ENCODE peak calls at places on chromosomes 1 and 21, in five cellular contexts. N is lower lobe of right lung; Q is OCI-LY7; S is AG04449; R is CD8-positive, alpha-beta T cell. W is an unnamed sample.

GRCh38 chr21:45466330-45467220 is 61.6 kb downstream of the COL18A1 start:
- DNase-seq in Q (no peak), R (no peak), N (no peak), S (no peak), W (no peak)

GRCh38 chr1:227544067-227544655 is 19.2 kb upstream of the ZNF678 start:
- DNase-seq in R (no peak), N (no peak), Q (no peak), S (no peak), W (no peak)

GRCh38 chr21:45894107-45894810 is 87.3 kb upstream of the COL6A1 start:
- DNase-seq in Q (no peak), R (no peak), N (peak; percentile 34), S (no peak), W (peak; percentile 74)

GRCh38 chr21:38434913-38435533 is 63.3 kb downstream of the ERG start:
- DNase-seq in R (no peak), Q (no peak), N (no peak), S (no peak), W (peak; percentile 56)

GRCh38 chr1:234683856-234684632 is 74.1 kb upstream of the IRF2BP2 start:
- DNase-seq in S (no peak), N (peak; percentile 75), Q (no peak), R (no peak), W (peak; percentile 88)

GRCh38 chr1:167196185-167196584 is 24.5 kb upstream of the POU2F1 start:
- DNase-seq in Q (no peak), N (no peak), R (no peak), S (no peak), W (peak; percentile 29)

GRCh38 chr21:29520146-29520545 is 221.4 kb downstream of the BACH1 start:
- DNase-seq in S (no peak), N (no peak), Q (no peak), R (no peak), W (peak; percentile 27)

GRCh38 chr1:211332036-211332616 is 5.5 kb downstream of the TRAF5 start:
- DNase-seq in R (no peak), S (no peak), Q (no peak), N (no peak), W (no peak)

GRCh38 chr1:84174051-84174556 is 30.0 kb downstream of the PRKACB start:
- DNase-seq in R (no peak), S (no peak), Q (no peak), N (no peak), W (peak; percentile 72)

GRCh38 chr1:30852026-30852425 is 56.5 kb downstream of the SDC3 start:
- DNase-seq in N (peak; percentile 89), Q (no peak), S (no peak), R (no peak), W (peak; percentile 94)

GRCh38 chr1:16249838-16250241 is 12.9 kb upstream of the CPLANE2 start:
- DNase-seq in S (peak; percentile 7), Q (no peak), N (no peak), R (no peak), W (peak; percentile 92)

GRCh38 chr1:207282496-207283380 is 38.7 kb upstream of the CD55 start:
- DNase-seq in N (no peak), S (no peak), R (no peak), Q (no peak), W (peak; percentile 18)

GRCh38 chr1:25022361-25023189 is 92.5 kb upstream of the RUNX3 start:
- DNase-seq in Q (peak; percentile 86), S (peak; percentile 94), N (peak; percentile 83), R (peak; percentile 91), W (peak; percentile 96)

GRCh38 chr1:41613646-41614592 is 129.4 kb upstream of the EDN2 start:
- DNase-seq in N (no peak), R (no peak), Q (no peak), S (no peak), W (peak; percentile 83)

GRCh38 chr1:84687703-84688460 is 2.4 kb downstream of the SSX2IP start:
- DNase-seq in S (peak; percentile 53), Q (peak; percentile 19), N (no peak), R (no peak), W (no peak)

GRCh38 chr1:157496121-157496526 is 56.2 kb downstream of the FCRL5 start:
- DNase-seq in R (no peak), S (no peak), Q (peak; percentile 82), N (no peak), W (peak; percentile 46)

GRCh38 chr1:41810446-41810845 is 108.3 kb downstream of the HIVEP3 start:
- DNase-seq in N (no peak), S (no peak), Q (peak; percentile 46), R (no peak), W (peak; percentile 61)

GRCh38 chr1:36014722-36015220 is 69.1 kb upstream of the TEKT2 start:
- DNase-seq in N (no peak), Q (no peak), S (no peak), R (no peak), W (peak; percentile 65)

GRCh38 chr1:145997156-145998023 is 1.0 kb upstream of the TXNIP start:
- DNase-seq in Q (peak; percentile 75), R (no peak), N (peak; percentile 71), S (no peak), W (no peak)

GRCh38 chr1:115031595-115031994 is 2.0 kb downstream of the TSHB start:
- DNase-seq in R (no peak), N (no peak), S (no peak), Q (no peak), W (no peak)

GRCh38 chr21:28283652-28284490 is 708.8 kb downstream of the LTN1 start:
- DNase-seq in R (no peak), Q (no peak), N (no peak), S (peak; percentile 85), W (peak; percentile 98)

GRCh38 chr1:153626929-153627796 is at the start of gene S100A13:
- DNase-seq in R (no peak), Q (peak; percentile 67), N (peak; percentile 82), S (peak; percentile 70), W (peak; percentile 96)

GRCh38 chr1:12032141-12032710 is 12.9 kb downstream of the MIIP start:
- DNase-seq in Q (no peak), N (peak; percentile 76), R (no peak), S (no peak), W (no peak)

GRCh38 chr1:97797403-97798183 is 123.2 kb downstream of the DPYD start:
- DNase-seq in R (no peak), Q (no peak), N (no peak), S (no peak), W (peak; percentile 57)

GRCh38 chr1:164641353-164641730 is 82.4 kb downstream of the PBX1 start:
- DNase-seq in S (no peak), N (no peak), R (no peak), Q (no peak), W (no peak)

GRCh38 chr21:42865361-42866160 is 13.8 kb downstream of the WDR4 start:
- DNase-seq in R (no peak), N (peak; percentile 92), Q (no peak), S (no peak), W (no peak)

GRCh38 chr21:14766241-14766640 is 220.1 kb upstream of the SAMSN1 start:
- DNase-seq in R (no peak), N (no peak), S (no peak), Q (peak; percentile 6), W (no peak)

GRCh38 chr1:68889471-68889870 is 392.6 kb upstream of the DEPDC1 start:
- DNase-seq in R (no peak), S (no peak), N (no peak), Q (no peak), W (no peak)

GRCh38 chr1:53014791-53015507 is 47.1 kb upstream of the PODN start:
- DNase-seq in N (peak; percentile 73), Q (peak; percentile 95), S (peak; percentile 60), R (peak; percentile 51), W (peak; percentile 91)

GRCh38 chr1:229368347-229368746 is 25.5 kb upstream of the CCSAP start:
- DNase-seq in N (no peak), S (no peak), R (no peak), Q (no peak), W (no peak)

GRCh38 chr1:229373395-229373794 is 30.5 kb upstream of the CCSAP start:
- DNase-seq in S (no peak), N (no peak), R (no peak), Q (no peak), W (no peak)

GRCh38 chr1:229372251-229372650 is 29.4 kb upstream of the CCSAP start:
- DNase-seq in Q (no peak), N (no peak), S (no peak), R (no peak), W (no peak)

GRCh38 chr1:229371624-229372023 is 28.8 kb upstream of the CCSAP start:
- DNase-seq in Q (no peak), N (no peak), R (no peak), S (no peak), W (no peak)

GRCh38 chr1:229370601-229371021 is 27.8 kb upstream of the CCSAP start:
- DNase-seq in Q (no peak), S (no peak), R (no peak), N (no peak), W (no peak)
- TF ChIP-seq CTCF in Q (no peak), S (no peak), R (no peak), N (no peak), W (no peak)

GRCh38 chr1:184049291-184049690 is 2.2 kb upstream of the TSEN15 start:
- DNase-seq in R (no peak), Q (no peak), N (no peak), S (no peak), W (no peak)

GRCh38 chr1:184049836-184050468 is 1.6 kb upstream of the TSEN15 start:
- DNase-seq in R (no peak), Q (no peak), N (no peak), S (no peak), W (no peak)

GRCh38 chr1:184051485-184052193 is at the start of gene TSEN15:
- DNase-seq in Q (peak; percentile 94), R (peak; percentile 49), N (peak; percentile 88), S (no peak), W (peak; percentile 84)

GRCh38 chr1:184051138-184051484 is 419 bp upstream of the TSEN15 start:
- DNase-seq in R (no peak), S (no peak), N (no peak), Q (no peak), W (peak; percentile 26)

DNA sequence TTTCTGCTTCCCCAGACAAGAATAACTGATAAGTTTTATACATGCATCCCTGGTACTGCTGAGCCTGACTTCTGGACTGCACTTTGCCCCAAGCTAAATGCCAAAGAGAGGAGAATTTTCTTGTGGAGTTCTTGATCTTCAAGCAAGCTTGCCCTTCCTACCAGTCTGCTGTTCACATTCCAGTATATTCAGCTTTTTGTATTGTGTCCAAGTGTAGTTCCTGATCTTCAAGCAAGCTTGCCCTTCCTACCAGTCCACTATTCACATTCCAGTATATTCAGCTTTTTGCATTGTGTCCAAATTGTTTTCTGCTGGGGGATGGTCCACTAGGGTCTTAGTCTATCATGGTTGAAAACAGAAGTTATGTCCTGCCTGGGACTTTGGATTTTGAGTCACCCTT is 899 bp upstream of the TSEN15 start:
- DNase-seq in N (no peak), S (no peak), R (no peak), Q (peak; percentile 18), W (peak; percentile 21)
- H3K4me3 ChIP-seq in N (peak overlapping the region; percentile 90), S (no peak overlapping the region), R (peak overlapping the region; percentile 86), Q (peak overlapping the region; percentile 73), W (no peak overlapping the region)

GRCh38 chr1:2561898-2562895 is 6.0 kb downstream of the TNFRSF14 start:
- DNase-seq in R (no peak), N (no peak), S (no peak), Q (no peak), W (no peak)
- TF ChIP-seq CTCF in R (peak; percentile 38), N (peak; percentile 47), S (no peak), Q (peak; percentile 63), W (peak; percentile 34)

DNA sequence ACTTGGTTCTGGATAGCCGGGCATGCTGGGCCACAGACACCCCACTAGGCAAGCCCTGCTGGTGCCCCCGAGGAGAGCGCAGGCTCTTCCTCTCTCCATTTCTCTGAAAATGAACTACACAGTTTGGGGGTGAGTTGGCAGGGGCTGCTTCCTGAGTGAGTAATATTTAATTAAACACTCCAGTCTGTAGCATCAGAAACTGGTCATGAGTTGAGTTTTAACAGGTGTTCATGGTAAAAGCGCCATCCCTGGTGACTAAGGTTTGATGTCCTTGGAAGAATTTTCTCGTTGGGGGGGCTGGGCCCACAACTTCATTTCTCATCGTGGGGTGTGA is 1.7 kb downstream of the SPSB1 start:
- DNase-seq in N (no peak), R (no peak), Q (peak; percentile 38), S (no peak), W (peak; percentile 63)
- H3K4me3 ChIP-seq in N (peak overlapping the region; percentile 88), R (no peak overlapping the region), Q (peak overlapping the region; percentile 78), S (peak overlapping the region; percentile 83), W (peak overlapping the region; percentile 99)